ENCODE peak calls at places on chromosomes 3 and 15, in four cellular contexts. One of them, this sample, is unnamed.

GRCh38 chr3:46845397-46845859 is 17.8 kb downstream of the MYL3 start:
- DNase-seq in endothelial cell of umbilical vein: no peak
- DNase-seq in GM12892: no peak
- DNase-seq in esophagus muscularis mucosa: no peak
- DNase-seq in this sample: peak

GRCh38 chr3:144097144-144097543 is 125.5 kb downstream of the DIPK2A start:
- DNase-seq in endothelial cell of umbilical vein: no peak
- DNase-seq in GM12892: no peak
- DNase-seq in esophagus muscularis mucosa: no peak
- DNase-seq in this sample: no peak

GRCh38 chr3:63814300-63814699 is 4.8 kb upstream of the C3orf49 start:
- DNase-seq in endothelial cell of umbilical vein: no peak
- DNase-seq in GM12892: no peak
- DNase-seq in esophagus muscularis mucosa: no peak
- DNase-seq in this sample: no peak

GRCh38 chr3:16176391-16177030 is 2.0 kb downstream of the GALNT15 start:
- DNase-seq in endothelial cell of umbilical vein: peak
- DNase-seq in GM12892: no peak
- DNase-seq in esophagus muscularis mucosa: peak
- DNase-seq in this sample: no peak

GRCh38 chr3:155885299-155885698 is 14.8 kb downstream of the GMPS start:
- DNase-seq in endothelial cell of umbilical vein: no peak
- DNase-seq in GM12892: no peak
- DNase-seq in esophagus muscularis mucosa: no peak
- DNase-seq in this sample: no peak

GRCh38 chr3:197297020-197297419 is 1.4 kb downstream of the DLG1 start:
- DNase-seq in endothelial cell of umbilical vein: peak
- DNase-seq in GM12892: no peak
- DNase-seq in esophagus muscularis mucosa: no peak
- DNase-seq in this sample: no peak

GRCh38 chr3:36904641-36905040 is 40.2 kb downstream of the TRANK1 start:
- DNase-seq in endothelial cell of umbilical vein: no peak
- DNase-seq in GM12892: no peak
- DNase-seq in esophagus muscularis mucosa: no peak
- DNase-seq in this sample: no peak

GRCh38 chr3:58766587-58767282 is 100.2 kb upstream of the FAM3D start:
- DNase-seq in endothelial cell of umbilical vein: no peak
- DNase-seq in GM12892: no peak
- DNase-seq in esophagus muscularis mucosa: no peak
- DNase-seq in this sample: no peak

GRCh38 chr3:152508705-152509104 is 240.0 kb downstream of the MBNL1 start:
- DNase-seq in endothelial cell of umbilical vein: peak
- DNase-seq in GM12892: no peak
- DNase-seq in esophagus muscularis mucosa: no peak
- DNase-seq in this sample: no peak

GRCh38 chr3:138082085-138082991 is 33.1 kb downstream of the DZIP1L start:
- DNase-seq in endothelial cell of umbilical vein: no peak
- DNase-seq in GM12892: no peak
- DNase-seq in esophagus muscularis mucosa: peak
- DNase-seq in this sample: peak

DNA sequence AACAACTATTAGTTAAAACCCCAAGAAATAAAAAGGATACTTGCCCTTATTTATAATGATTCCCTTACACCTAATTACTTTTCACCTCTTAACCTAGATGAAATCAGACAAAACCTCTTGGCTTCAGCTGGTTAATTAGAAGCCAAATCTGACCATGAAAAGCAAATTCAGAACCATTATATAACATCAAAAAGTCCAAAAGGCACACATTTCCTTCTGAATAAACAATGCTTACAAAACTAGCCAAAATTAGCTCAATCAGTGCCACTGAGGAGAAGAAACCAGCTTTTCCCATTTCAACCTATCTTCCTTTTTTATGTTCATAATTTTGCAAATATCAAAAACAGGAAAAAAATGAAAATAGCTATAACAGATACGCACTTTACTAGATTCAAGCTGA is 3.2 kb downstream of the EHHADH start:
- DNase-seq in endothelial cell of umbilical vein: no peak
- DNase-seq in GM12892: no peak
- DNase-seq in esophagus muscularis mucosa: no peak
- DNase-seq in this sample: no peak
- TF ChIP-seq POLR2AphosphoS5 in endothelial cell of umbilical vein: no peak
- TF ChIP-seq POLR2AphosphoS5 in GM12892: no peak
- TF ChIP-seq POLR2AphosphoS5 in esophagus muscularis mucosa: no peak
- TF ChIP-seq POLR2AphosphoS5 in this sample: no peak

GRCh38 chr15:101242160-101242998 is 9.5 kb downstream of the CHSY1 start:
- DNase-seq in endothelial cell of umbilical vein: no peak
- DNase-seq in GM12892: no peak
- DNase-seq in esophagus muscularis mucosa: no peak
- DNase-seq in this sample: no peak
- TF ChIP-seq POLR2AphosphoS5 in endothelial cell of umbilical vein: no peak
- TF ChIP-seq POLR2AphosphoS5 in GM12892: no peak
- TF ChIP-seq POLR2AphosphoS5 in esophagus muscularis mucosa: peak
- TF ChIP-seq POLR2AphosphoS5 in this sample: no peak

GRCh38 chr15:100733088-100733487 is 130.7 kb downstream of the ASB7 start:
- DNase-seq in endothelial cell of umbilical vein: no peak
- DNase-seq in GM12892: no peak
- DNase-seq in esophagus muscularis mucosa: peak
- DNase-seq in this sample: no peak
- TF ChIP-seq POLR2AphosphoS5 in endothelial cell of umbilical vein: no peak
- TF ChIP-seq POLR2AphosphoS5 in GM12892: no peak
- TF ChIP-seq POLR2AphosphoS5 in esophagus muscularis mucosa: no peak
- TF ChIP-seq POLR2AphosphoS5 in this sample: no peak

GRCh38 chr3:13620776-13621365 is 71.9 kb downstream of the FBLN2 start:
- DNase-seq in endothelial cell of umbilical vein: no peak
- DNase-seq in GM12892: no peak
- DNase-seq in esophagus muscularis mucosa: no peak
- DNase-seq in this sample: no peak

GRCh38 chr3:13622356-13622755 is 73.4 kb downstream of the FBLN2 start:
- DNase-seq in endothelial cell of umbilical vein: no peak
- DNase-seq in GM12892: no peak
- DNase-seq in esophagus muscularis mucosa: no peak
- DNase-seq in this sample: no peak

GRCh38 chr3:13620281-13620680 is 71.4 kb downstream of the FBLN2 start:
- DNase-seq in endothelial cell of umbilical vein: no peak
- DNase-seq in GM12892: no peak
- DNase-seq in esophagus muscularis mucosa: no peak
- DNase-seq in this sample: no peak

GRCh38 chr3:13623101-13623654 is 74.3 kb downstream of the FBLN2 start:
- DNase-seq in endothelial cell of umbilical vein: no peak
- DNase-seq in GM12892: no peak
- DNase-seq in esophagus muscularis mucosa: no peak
- DNase-seq in this sample: peak

GRCh38 chr3:13621381-13622221 is 72.7 kb downstream of the FBLN2 start:
- DNase-seq in endothelial cell of umbilical vein: no peak
- DNase-seq in GM12892: no peak
- DNase-seq in esophagus muscularis mucosa: no peak
- DNase-seq in this sample: no peak
- TF ChIP-seq POLR2AphosphoS5 in endothelial cell of umbilical vein: no peak
- TF ChIP-seq POLR2AphosphoS5 in GM12892: no peak
- TF ChIP-seq POLR2AphosphoS5 in esophagus muscularis mucosa: no peak
- TF ChIP-seq POLR2AphosphoS5 in this sample: no peak

DNA sequence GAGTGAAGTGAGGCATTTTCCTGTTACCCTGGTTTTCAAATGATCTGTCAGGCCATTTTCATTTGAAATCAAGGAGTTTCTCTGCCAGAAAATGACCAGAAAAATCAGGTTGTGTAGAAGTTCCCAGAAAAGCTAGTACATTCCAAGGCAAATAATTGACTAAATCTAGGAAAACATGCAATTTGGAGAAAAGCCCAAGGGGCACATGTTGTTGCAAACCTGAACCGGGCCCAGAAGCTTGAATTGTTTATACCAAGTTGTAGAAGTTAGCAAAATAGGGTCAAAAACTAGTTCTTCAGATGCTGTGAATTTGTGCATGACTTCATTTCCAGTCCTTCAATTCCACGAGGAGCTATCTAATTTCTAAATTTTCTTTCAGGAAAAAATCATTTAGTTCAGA is 31.0 kb downstream of the TRIM42 start:
- DNase-seq in endothelial cell of umbilical vein: no peak
- DNase-seq in GM12892: no peak
- DNase-seq in esophagus muscularis mucosa: no peak
- DNase-seq in this sample: no peak
- TF ChIP-seq POLR2AphosphoS5 in endothelial cell of umbilical vein: no peak
- TF ChIP-seq POLR2AphosphoS5 in GM12892: no peak
- TF ChIP-seq POLR2AphosphoS5 in esophagus muscularis mucosa: no peak
- TF ChIP-seq POLR2AphosphoS5 in this sample: no peak

GRCh38 chr3:123406598-123406997 is 42.3 kb downstream of the ADCY5 start:
- DNase-seq in endothelial cell of umbilical vein: no peak
- DNase-seq in GM12892: no peak
- DNase-seq in esophagus muscularis mucosa: no peak
- DNase-seq in this sample: peak

GRCh38 chr3:123410149-123410515 is 38.8 kb downstream of the ADCY5 start:
- DNase-seq in endothelial cell of umbilical vein: no peak
- DNase-seq in GM12892: no peak
- DNase-seq in esophagus muscularis mucosa: no peak
- DNase-seq in this sample: no peak

GRCh38 chr3:123411340-123412040 is 37.4 kb downstream of the ADCY5 start:
- DNase-seq in endothelial cell of umbilical vein: no peak
- DNase-seq in GM12892: no peak
- DNase-seq in esophagus muscularis mucosa: no peak
- DNase-seq in this sample: no peak

GRCh38 chr3:123412076-123412475 is 36.8 kb downstream of the ADCY5 start:
- DNase-seq in endothelial cell of umbilical vein: no peak
- DNase-seq in GM12892: no peak
- DNase-seq in esophagus muscularis mucosa: no peak
- DNase-seq in this sample: no peak

DNA sequence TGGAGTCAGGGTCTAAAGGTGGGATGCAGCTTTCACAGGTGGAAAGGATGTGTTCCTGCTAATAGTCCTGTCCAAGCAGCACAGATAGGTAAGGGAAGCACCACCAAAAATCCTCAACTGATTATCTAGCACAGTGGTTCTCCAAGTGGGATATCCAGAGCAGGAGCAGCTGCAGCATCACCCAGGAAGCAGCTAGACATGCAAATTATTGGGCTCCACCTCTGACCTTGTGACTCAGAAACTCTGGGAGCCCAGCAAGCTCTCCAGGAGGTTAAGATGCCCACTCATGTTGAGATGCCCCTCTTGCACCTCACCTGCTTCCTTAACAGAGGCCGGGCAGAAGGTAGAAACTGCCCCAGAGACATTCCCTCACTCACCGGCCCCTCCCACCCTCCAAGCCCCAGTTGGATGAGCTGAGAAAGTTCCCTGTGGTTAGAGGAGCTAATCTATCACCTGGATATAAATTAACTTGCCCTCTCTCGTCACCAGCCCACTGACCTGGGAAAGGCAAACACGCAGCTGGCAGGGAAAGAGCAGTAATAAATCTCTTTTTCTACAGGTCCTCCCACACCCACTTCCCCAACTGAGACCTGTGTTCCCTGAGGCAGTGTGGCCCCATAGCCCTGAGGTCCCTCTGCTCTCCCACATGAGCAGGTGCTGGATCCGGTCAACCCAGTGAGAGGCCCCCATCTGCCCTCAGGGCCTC is 39.3 kb downstream of the ADCY5 start:
- DNase-seq in endothelial cell of umbilical vein: no peak
- DNase-seq in GM12892: no peak
- DNase-seq in esophagus muscularis mucosa: no peak
- DNase-seq in this sample: no peak
- TF ChIP-seq POLR2AphosphoS5 in endothelial cell of umbilical vein: no peak
- TF ChIP-seq POLR2AphosphoS5 in GM12892: no peak
- TF ChIP-seq POLR2AphosphoS5 in esophagus muscularis mucosa: no peak
- TF ChIP-seq POLR2AphosphoS5 in this sample: no peak

GRCh38 chr3:126907557-126907956 is 75.4 kb upstream of the PLXNA1 start:
- DNase-seq in endothelial cell of umbilical vein: no peak
- DNase-seq in GM12892: no peak
- DNase-seq in esophagus muscularis mucosa: no peak
- DNase-seq in this sample: no peak

GRCh38 chr3:126908752-126909275 is 74.1 kb upstream of the PLXNA1 start:
- DNase-seq in endothelial cell of umbilical vein: no peak
- DNase-seq in GM12892: no peak
- DNase-seq in esophagus muscularis mucosa: no peak
- DNase-seq in this sample: no peak

GRCh38 chr3:126897943-126898342 is 85.0 kb upstream of the PLXNA1 start:
- DNase-seq in endothelial cell of umbilical vein: no peak
- DNase-seq in GM12892: no peak
- DNase-seq in esophagus muscularis mucosa: no peak
- DNase-seq in this sample: no peak

GRCh38 chr3:126900859-126901540 is 81.9 kb upstream of the PLXNA1 start:
- DNase-seq in endothelial cell of umbilical vein: no peak
- DNase-seq in GM12892: no peak
- DNase-seq in esophagus muscularis mucosa: no peak
- DNase-seq in this sample: no peak

DNA sequence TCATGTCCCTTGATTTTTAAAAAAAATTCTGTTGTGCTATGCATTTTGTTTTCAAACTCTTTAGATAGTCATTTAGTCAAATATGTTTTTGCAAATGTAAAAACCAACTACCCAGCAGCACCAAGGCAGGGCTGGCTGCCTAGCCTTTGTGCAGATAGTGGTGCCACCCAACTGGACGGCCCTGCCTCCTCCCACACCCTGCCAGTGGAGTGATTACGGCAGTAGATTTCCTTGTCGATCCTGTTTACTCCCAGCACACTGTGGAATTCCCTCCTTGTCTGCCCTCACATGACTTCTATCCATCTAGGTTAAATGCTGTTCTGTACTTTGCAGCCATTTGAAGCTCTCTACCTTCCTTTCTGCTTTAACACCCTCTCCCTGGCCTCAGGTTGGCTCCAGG is 79.4 kb upstream of the PLXNA1 start:
- DNase-seq in endothelial cell of umbilical vein: no peak
- DNase-seq in GM12892: no peak
- DNase-seq in esophagus muscularis mucosa: no peak
- DNase-seq in this sample: peak
- TF ChIP-seq POLR2AphosphoS5 in endothelial cell of umbilical vein: no peak
- TF ChIP-seq POLR2AphosphoS5 in GM12892: no peak
- TF ChIP-seq POLR2AphosphoS5 in esophagus muscularis mucosa: no peak
- TF ChIP-seq POLR2AphosphoS5 in this sample: peak

DNA sequence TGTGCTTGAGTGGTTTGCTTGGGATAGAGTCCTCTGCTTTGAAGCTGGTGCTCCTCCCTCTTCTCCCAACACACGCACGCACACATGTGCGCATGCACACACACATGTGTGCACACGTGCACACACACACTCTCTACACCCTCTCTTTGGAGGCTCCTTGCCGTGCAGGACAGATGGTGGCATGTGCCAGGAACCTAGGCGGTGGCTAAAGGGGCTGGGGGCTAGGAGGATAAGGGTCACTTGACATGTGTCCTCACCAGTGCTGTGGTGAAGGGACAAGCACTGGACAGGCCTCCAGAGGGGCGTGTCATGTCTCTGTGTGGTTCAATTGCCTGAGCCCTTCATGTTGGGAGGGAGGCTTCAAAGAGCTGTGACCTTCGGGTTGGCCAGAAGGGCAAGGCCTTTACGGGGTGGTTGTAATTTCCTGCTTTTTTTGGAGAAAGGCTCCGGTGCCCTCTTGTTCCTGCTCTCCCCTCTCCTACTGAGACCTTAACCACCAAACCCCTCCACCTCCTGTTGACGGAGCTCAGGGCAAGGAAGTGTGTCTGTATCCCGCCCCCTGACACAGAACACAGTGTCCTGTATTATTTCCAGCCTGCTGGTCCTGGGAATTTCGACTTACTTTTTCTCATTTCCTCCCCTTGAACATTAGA is 285.1 kb upstream of the ROPN1 start:
- DNase-seq in endothelial cell of umbilical vein: no peak
- DNase-seq in GM12892: no peak
- DNase-seq in esophagus muscularis mucosa: no peak
- DNase-seq in this sample: no peak
- TF ChIP-seq POLR2AphosphoS5 in endothelial cell of umbilical vein: no peak
- TF ChIP-seq POLR2AphosphoS5 in GM12892: no peak
- TF ChIP-seq POLR2AphosphoS5 in esophagus muscularis mucosa: peak
- TF ChIP-seq POLR2AphosphoS5 in this sample: no peak

This sample was measured in stomach.